ENCODE peak calls at places on chromosomes 16 and 17, in eight cellular contexts. One of them, this sample, is unnamed.

GRCh38 chr16:77402118-77402517 is 32.7 kb downstream of the ADAMTS18 start:
- DNase-seq in A673: no peak
- DNase-seq in esophagus muscularis mucosa: peak; percentile 87
- DNase-seq in fibroblast of lung: no peak
- DNase-seq in tibial artery: no peak
- DNase-seq in thoracic aorta: no peak
- DNase-seq in left lung: no peak
- DNase-seq in A549: no peak
- DNase-seq in this sample: no peak

GRCh38 chr16:83814654-83814985 is 6.8 kb downstream of the HSBP1 start:
- DNase-seq in A673: no peak
- DNase-seq in A549: no peak
- DNase-seq in tibial artery: no peak
- DNase-seq in left lung: no peak
- DNase-seq in thoracic aorta: no peak
- DNase-seq in esophagus muscularis mucosa: no peak
- DNase-seq in fibroblast of lung: no peak
- DNase-seq in this sample: no peak

GRCh38 chr17:39178516-39178915 is 12.6 kb upstream of the ARL5C start:
- DNase-seq in A549: no peak
- DNase-seq in esophagus muscularis mucosa: no peak
- DNase-seq in A673: no peak
- DNase-seq in fibroblast of lung: peak; percentile 28
- DNase-seq in tibial artery: no peak
- DNase-seq in thoracic aorta: no peak
- DNase-seq in left lung: no peak
- DNase-seq in this sample: no peak

GRCh38 chr16:87297918-87298631 is 19.1 kb downstream of the C16orf95 start:
- DNase-seq in left lung: no peak
- DNase-seq in A673: peak; percentile 60
- DNase-seq in tibial artery: no peak
- DNase-seq in A549: peak; percentile 68
- DNase-seq in fibroblast of lung: no peak
- DNase-seq in thoracic aorta: no peak
- DNase-seq in esophagus muscularis mucosa: no peak
- DNase-seq in this sample: no peak

GRCh38 chr16:23753908-23754593 is 775 bp upstream of the CHP2 start:
- DNase-seq in esophagus muscularis mucosa: no peak
- DNase-seq in A549: no peak
- DNase-seq in fibroblast of lung: no peak
- DNase-seq in tibial artery: no peak
- DNase-seq in A673: no peak
- DNase-seq in left lung: no peak
- DNase-seq in thoracic aorta: no peak
- DNase-seq in this sample: no peak

GRCh38 chr16:85570213-85570734 is 42.8 kb upstream of the GSE1 start:
- DNase-seq in left lung: peak; percentile 56
- DNase-seq in tibial artery: no peak
- DNase-seq in A549: no peak
- DNase-seq in fibroblast of lung: no peak
- DNase-seq in thoracic aorta: no peak
- DNase-seq in esophagus muscularis mucosa: no peak
- DNase-seq in A673: no peak
- DNase-seq in this sample: no peak

GRCh38 chr17:58378895-58379824 is 27.2 kb upstream of the SUPT4H1 start:
- DNase-seq in fibroblast of lung: no peak
- DNase-seq in left lung: no peak
- DNase-seq in A673: no peak
- DNase-seq in tibial artery: no peak
- DNase-seq in esophagus muscularis mucosa: no peak
- DNase-seq in thoracic aorta: no peak
- DNase-seq in A549: no peak
- DNase-seq in this sample: no peak

GRCh38 chr16:22424161-22424937 is 49.9 kb upstream of the CDR2 start:
- DNase-seq in left lung: no peak
- DNase-seq in fibroblast of lung: peak; percentile 27
- DNase-seq in thoracic aorta: peak; percentile 25
- DNase-seq in A673: no peak
- DNase-seq in tibial artery: peak; percentile 52
- DNase-seq in esophagus muscularis mucosa: no peak
- DNase-seq in A549: no peak
- DNase-seq in this sample: no peak

GRCh38 chr16:89564476-89565255 is 4.2 kb downstream of the RPL13 start:
- DNase-seq in A549: no peak
- DNase-seq in fibroblast of lung: no peak
- DNase-seq in thoracic aorta: no peak
- DNase-seq in tibial artery: no peak
- DNase-seq in left lung: no peak
- DNase-seq in A673: no peak
- DNase-seq in esophagus muscularis mucosa: no peak
- DNase-seq in this sample: no peak

GRCh38 chr17:33712120-33712519 is 419.0 kb upstream of the ASIC2 start:
- DNase-seq in thoracic aorta: no peak
- DNase-seq in fibroblast of lung: no peak
- DNase-seq in A549: no peak
- DNase-seq in esophagus muscularis mucosa: no peak
- DNase-seq in left lung: no peak
- DNase-seq in tibial artery: no peak
- DNase-seq in A673: no peak
- DNase-seq in this sample: no peak

GRCh38 chr17:80045703-80046102 is 9.3 kb downstream of the CCDC40 start:
- DNase-seq in tibial artery: no peak
- DNase-seq in left lung: no peak
- DNase-seq in A673: no peak
- DNase-seq in esophagus muscularis mucosa: no peak
- DNase-seq in thoracic aorta: no peak
- DNase-seq in A549: no peak
- DNase-seq in fibroblast of lung: no peak
- DNase-seq in this sample: no peak

GRCh38 chr17:40177275-40177874 is at the start of gene RAPGEFL1:
- DNase-seq in esophagus muscularis mucosa: peak; percentile 94
- DNase-seq in left lung: peak; percentile 85
- DNase-seq in thoracic aorta: peak; percentile 35
- DNase-seq in A549: no peak
- DNase-seq in fibroblast of lung: peak; percentile 67
- DNase-seq in A673: peak; percentile 72
- DNase-seq in tibial artery: peak; percentile 63
- DNase-seq in this sample: peak; percentile 74

GRCh38 chr17:67372751-67373150 is 4.3 kb upstream of the PITPNC1 start:
- DNase-seq in left lung: no peak
- DNase-seq in fibroblast of lung: no peak
- DNase-seq in A673: no peak
- DNase-seq in thoracic aorta: no peak
- DNase-seq in esophagus muscularis mucosa: no peak
- DNase-seq in tibial artery: no peak
- DNase-seq in A549: no peak
- DNase-seq in this sample: no peak

GRCh38 chr17:6328279-6328678 is 106.6 kb downstream of the AIPL1 start:
- DNase-seq in thoracic aorta: no peak
- DNase-seq in A549: no peak
- DNase-seq in esophagus muscularis mucosa: no peak
- DNase-seq in fibroblast of lung: no peak
- DNase-seq in A673: peak; percentile 7
- DNase-seq in tibial artery: no peak
- DNase-seq in left lung: no peak
- DNase-seq in this sample: no peak

GRCh38 chr16:54993496-54993895 is 62.8 kb downstream of the IRX5 start:
- DNase-seq in thoracic aorta: no peak
- DNase-seq in esophagus muscularis mucosa: no peak
- DNase-seq in left lung: no peak
- DNase-seq in fibroblast of lung: no peak
- DNase-seq in tibial artery: no peak
- DNase-seq in A673: no peak
- DNase-seq in A549: no peak
- DNase-seq in this sample: no peak

GRCh38 chr17:30858556-30859250 is 26.9 kb downstream of the ATAD5 start:
- DNase-seq in left lung: no peak
- DNase-seq in fibroblast of lung: peak; percentile 39
- DNase-seq in tibial artery: no peak
- DNase-seq in esophagus muscularis mucosa: no peak
- DNase-seq in A549: no peak
- DNase-seq in A673: no peak
- DNase-seq in thoracic aorta: no peak
- DNase-seq in this sample: no peak

GRCh38 chr16:70635356-70636016 is 10.9 kb upstream of the IL34 start:
- DNase-seq in A673: no peak
- DNase-seq in fibroblast of lung: peak; percentile 85
- DNase-seq in left lung: no peak
- DNase-seq in A549: no peak
- DNase-seq in tibial artery: peak; percentile 26
- DNase-seq in esophagus muscularis mucosa: no peak
- DNase-seq in thoracic aorta: no peak
- DNase-seq in this sample: no peak

GRCh38 chr17:17876959-17877547 is 40.3 kb upstream of the SREBF1 start:
- DNase-seq in esophagus muscularis mucosa: no peak
- DNase-seq in thoracic aorta: peak; percentile 16
- DNase-seq in A549: no peak
- DNase-seq in fibroblast of lung: peak; percentile 47
- DNase-seq in tibial artery: peak; percentile 67
- DNase-seq in A673: no peak
- DNase-seq in left lung: peak; percentile 76
- DNase-seq in this sample: no peak
- H3K27ac ChIP-seq in esophagus muscularis mucosa: peak overlapping the region; percentile 87
- H3K27ac ChIP-seq in thoracic aorta: peak overlapping the region; percentile 92
- H3K27ac ChIP-seq in A549: no peak overlapping the region
- H3K27ac ChIP-seq in fibroblast of lung: peak overlapping the region; percentile 74
- H3K27ac ChIP-seq in tibial artery: peak overlapping the region; percentile 83
- H3K27ac ChIP-seq in A673: peak overlapping the region; percentile 58
- H3K27ac ChIP-seq in left lung: peak overlapping the region; percentile 73
- H3K27ac ChIP-seq in this sample: no peak overlapping the region

GRCh38 chr16:29900102-29900887 is at the start of gene ASPHD1:
- DNase-seq in A673: peak; percentile 76
- DNase-seq in A549: peak; percentile 87
- DNase-seq in fibroblast of lung: peak; percentile 85
- DNase-seq in left lung: peak; percentile 83
- DNase-seq in thoracic aorta: peak; percentile 36
- DNase-seq in tibial artery: no peak
- DNase-seq in esophagus muscularis mucosa: no peak
- DNase-seq in this sample: peak; percentile 87

GRCh38 chr16:29899516-29900101 is at the start of gene SEZ6L2:
- DNase-seq in fibroblast of lung: peak; percentile 93
- DNase-seq in thoracic aorta: no peak
- DNase-seq in A673: peak; percentile 94
- DNase-seq in A549: peak; percentile 89
- DNase-seq in esophagus muscularis mucosa: no peak
- DNase-seq in tibial artery: peak; percentile 45
- DNase-seq in left lung: peak; percentile 84
- DNase-seq in this sample: peak; percentile 92

GRCh38 chr16:29901607-29901945 is 1.3 kb downstream of the ASPHD1 start:
- DNase-seq in esophagus muscularis mucosa: no peak
- DNase-seq in A549: no peak
- DNase-seq in tibial artery: no peak
- DNase-seq in fibroblast of lung: no peak
- DNase-seq in thoracic aorta: no peak
- DNase-seq in left lung: no peak
- DNase-seq in A673: no peak
- DNase-seq in this sample: no peak

GRCh38 chr16:29898786-29899515 is 399 bp downstream of the SEZ6L2 start:
- DNase-seq in A673: peak; percentile 27
- DNase-seq in thoracic aorta: no peak
- DNase-seq in fibroblast of lung: no peak
- DNase-seq in esophagus muscularis mucosa: no peak
- DNase-seq in tibial artery: no peak
- DNase-seq in A549: peak; percentile 58
- DNase-seq in left lung: no peak
- DNase-seq in this sample: no peak

DNA sequence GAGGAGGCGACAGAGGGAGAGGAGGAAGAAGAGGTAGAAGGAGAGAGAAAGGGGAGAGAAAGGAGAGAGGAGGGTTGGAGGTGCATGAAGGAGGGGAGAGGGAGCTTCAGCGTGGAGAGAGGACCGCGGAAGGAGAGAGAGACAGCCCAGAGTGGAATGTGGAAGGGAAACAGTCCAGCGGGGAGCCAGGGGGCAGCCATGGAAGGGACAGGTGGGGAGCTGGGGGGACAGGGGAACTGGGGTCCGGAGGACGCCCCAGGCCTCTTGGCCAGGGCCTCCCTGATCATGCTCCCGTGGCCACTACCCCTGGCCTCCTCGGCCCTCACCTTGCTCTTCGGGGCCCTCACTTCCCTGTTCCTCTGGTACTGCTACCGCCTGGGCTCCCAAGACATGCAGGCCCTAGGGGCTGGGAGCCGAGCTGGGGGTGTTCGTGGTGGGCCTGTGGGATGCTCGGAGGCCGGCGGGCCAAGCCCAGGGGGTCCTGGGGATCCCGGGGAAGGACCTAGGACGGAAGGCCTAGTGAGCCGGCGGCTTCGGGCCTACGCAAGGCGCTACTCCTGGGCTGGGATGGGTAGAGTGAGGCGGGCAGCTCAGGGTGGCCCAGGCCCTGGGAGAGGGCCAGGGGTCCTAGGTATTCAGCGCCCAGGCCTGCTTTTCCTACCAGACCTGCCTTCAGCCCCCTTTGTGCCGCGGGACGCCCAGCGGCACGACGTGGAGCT is 759 bp downstream of the ASPHD1 start:
- DNase-seq in thoracic aorta: no peak
- DNase-seq in A673: no peak
- DNase-seq in esophagus muscularis mucosa: no peak
- DNase-seq in A549: no peak
- DNase-seq in fibroblast of lung: no peak
- DNase-seq in left lung: no peak
- DNase-seq in tibial artery: no peak
- DNase-seq in this sample: no peak
- H3K4me3 ChIP-seq in thoracic aorta: peak overlapping the region; percentile 71
- H3K4me3 ChIP-seq in A673: peak overlapping the region; percentile 60
- H3K4me3 ChIP-seq in esophagus muscularis mucosa: peak overlapping the region; percentile 67
- H3K4me3 ChIP-seq in A549: peak overlapping the region; percentile 68
- H3K4me3 ChIP-seq in fibroblast of lung: peak overlapping the region; percentile 63
- H3K4me3 ChIP-seq in left lung: peak overlapping the region; percentile 58
- H3K4me3 ChIP-seq in tibial artery: peak overlapping the region; percentile 56
- H3K4me3 ChIP-seq in this sample: peak overlapping the region; percentile 42

GRCh38 chr17:78885956-78886355 is 17.0 kb downstream of the CEP295NL start:
- DNase-seq in A549: no peak
- DNase-seq in fibroblast of lung: no peak
- DNase-seq in left lung: no peak
- DNase-seq in tibial artery: no peak
- DNase-seq in esophagus muscularis mucosa: no peak
- DNase-seq in thoracic aorta: no peak
- DNase-seq in A673: no peak
- DNase-seq in this sample: no peak
- H3K27ac ChIP-seq in A549: peak overlapping the region; percentile 86
- H3K27ac ChIP-seq in fibroblast of lung: peak overlapping the region; percentile 22
- H3K27ac ChIP-seq in left lung: peak overlapping the region; percentile 98
- H3K27ac ChIP-seq in tibial artery: peak overlapping the region; percentile 86
- H3K27ac ChIP-seq in esophagus muscularis mucosa: peak overlapping the region; percentile 95
- H3K27ac ChIP-seq in thoracic aorta: peak overlapping the region; percentile 91
- H3K27ac ChIP-seq in A673: no peak overlapping the region
- H3K27ac ChIP-seq in this sample: no peak overlapping the region

DNA sequence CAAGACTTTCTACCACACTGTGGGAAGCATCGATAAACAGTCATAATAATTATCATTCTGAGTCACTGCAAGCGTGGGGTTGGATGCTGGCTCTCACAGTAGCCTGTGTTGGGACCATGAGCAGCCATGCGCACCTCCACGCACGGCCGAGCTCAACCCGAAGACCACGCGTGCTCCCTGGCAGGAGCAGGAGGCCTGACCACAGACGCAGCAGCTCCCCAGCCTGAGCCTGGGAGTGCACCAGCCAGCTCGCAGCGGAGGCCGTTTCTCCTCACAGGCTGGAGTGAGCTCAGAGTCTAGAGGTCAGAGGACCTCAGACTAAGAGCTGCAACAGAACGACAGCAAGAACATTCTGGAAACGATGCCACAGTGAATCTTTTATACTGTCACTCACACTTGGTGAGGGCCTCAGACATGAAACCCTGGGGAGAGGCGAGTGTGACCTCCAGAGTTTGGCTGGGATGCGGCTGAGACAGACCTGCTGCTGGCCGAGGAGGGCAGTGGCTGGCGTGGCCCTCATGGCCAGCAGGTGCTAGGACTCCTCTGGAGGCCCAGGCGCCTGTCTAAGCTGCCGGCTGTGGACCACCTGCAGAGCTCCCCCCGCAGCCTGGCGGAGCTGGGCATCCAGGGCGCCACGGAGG is 6.0 kb downstream of the NDUFAF8 start:
- DNase-seq in fibroblast of lung: peak; percentile 44
- DNase-seq in thoracic aorta: no peak
- DNase-seq in left lung: no peak
- DNase-seq in A549: no peak
- DNase-seq in esophagus muscularis mucosa: no peak
- DNase-seq in tibial artery: no peak
- DNase-seq in A673: no peak
- DNase-seq in this sample: no peak
- H3K4me3 ChIP-seq in fibroblast of lung: no peak overlapping the region
- H3K4me3 ChIP-seq in thoracic aorta: no peak overlapping the region
- H3K4me3 ChIP-seq in left lung: no peak overlapping the region
- H3K4me3 ChIP-seq in A549: no peak overlapping the region
- H3K4me3 ChIP-seq in esophagus muscularis mucosa: no peak overlapping the region
- H3K4me3 ChIP-seq in tibial artery: no peak overlapping the region
- H3K4me3 ChIP-seq in A673: no peak overlapping the region
- H3K4me3 ChIP-seq in this sample: no peak overlapping the region